ENCODE peak calls at places on chromosomes 12 and 14, in nine cellular contexts. One of them, this sample, is unnamed.

GRCh38 chr12:121568971-121569808 is 11.6 kb downstream of the KDM2B start:
- DNase-seq in amygdala: no peak
- DNase-seq in activated naive CD4-positive, alpha-beta T cell treated with anti-CD3 and anti-CD28 coated beads, Interleukin-2, amount 10 ng/mL, durations not matched to agents 7 days and 5 days: no peak
- DNase-seq in stimulated activated CD8-positive, alpha-beta memory T cell treated with anti-CD3 and anti-CD28 coated beads, Interleukin-12 subunit alpha, Interleukin-12 subunit beta, amount 100 ng/mL, for 1 hour: no peak
- DNase-seq in HS-5: no peak
- DNase-seq in pancreas: no peak
- DNase-seq in B cell: no peak
- DNase-seq in WTC11: no peak
- DNase-seq in D341Med: no peak
- DNase-seq in this sample: no peak

GRCh38 chr14:23159516-23159915 is 23.9 kb downstream of the SLC7A8 start:
- DNase-seq in amygdala: no peak
- DNase-seq in activated naive CD4-positive, alpha-beta T cell treated with anti-CD3 and anti-CD28 coated beads, Interleukin-2, amount 10 ng/mL, durations not matched to agents 7 days and 5 days: no peak
- DNase-seq in stimulated activated CD8-positive, alpha-beta memory T cell treated with anti-CD3 and anti-CD28 coated beads, Interleukin-12 subunit alpha, Interleukin-12 subunit beta, amount 100 ng/mL, for 1 hour: no peak
- DNase-seq in HS-5: no peak
- DNase-seq in pancreas: no peak
- DNase-seq in B cell: no peak
- DNase-seq in WTC11: no peak
- DNase-seq in D341Med: no peak
- DNase-seq in this sample: no peak

GRCh38 chr14:91242635-91243034 is 1.9 kb downstream of the GPR68 start:
- DNase-seq in amygdala: no peak
- DNase-seq in activated naive CD4-positive, alpha-beta T cell treated with anti-CD3 and anti-CD28 coated beads, Interleukin-2, amount 10 ng/mL, durations not matched to agents 7 days and 5 days: no peak
- DNase-seq in stimulated activated CD8-positive, alpha-beta memory T cell treated with anti-CD3 and anti-CD28 coated beads, Interleukin-12 subunit alpha, Interleukin-12 subunit beta, amount 100 ng/mL, for 1 hour: no peak
- DNase-seq in HS-5: no peak
- DNase-seq in pancreas: no peak
- DNase-seq in B cell: no peak
- DNase-seq in WTC11: no peak
- DNase-seq in D341Med: no peak
- DNase-seq in this sample: no peak

GRCh38 chr12:108729612-108730336 is 1.5 kb downstream of the CORO1C start:
- DNase-seq in amygdala: no peak
- DNase-seq in activated naive CD4-positive, alpha-beta T cell treated with anti-CD3 and anti-CD28 coated beads, Interleukin-2, amount 10 ng/mL, durations not matched to agents 7 days and 5 days: no peak
- DNase-seq in stimulated activated CD8-positive, alpha-beta memory T cell treated with anti-CD3 and anti-CD28 coated beads, Interleukin-12 subunit alpha, Interleukin-12 subunit beta, amount 100 ng/mL, for 1 hour: no peak
- DNase-seq in HS-5: no peak
- DNase-seq in pancreas: no peak
- DNase-seq in B cell: no peak
- DNase-seq in WTC11: no peak
- DNase-seq in D341Med: no peak
- DNase-seq in this sample: no peak

GRCh38 chr12:6635856-6636521 is at the start of gene LPAR5:
- DNase-seq in amygdala: no peak
- DNase-seq in activated naive CD4-positive, alpha-beta T cell treated with anti-CD3 and anti-CD28 coated beads, Interleukin-2, amount 10 ng/mL, durations not matched to agents 7 days and 5 days: peak; percentile 34
- DNase-seq in stimulated activated CD8-positive, alpha-beta memory T cell treated with anti-CD3 and anti-CD28 coated beads, Interleukin-12 subunit alpha, Interleukin-12 subunit beta, amount 100 ng/mL, for 1 hour: no peak
- DNase-seq in HS-5: no peak
- DNase-seq in pancreas: no peak
- DNase-seq in B cell: peak; percentile 88
- DNase-seq in WTC11: peak; percentile 52
- DNase-seq in D341Med: peak; percentile 38
- DNase-seq in this sample: peak; percentile 81

GRCh38 chr12:123398177-123398916 is 14.4 kb downstream of the KMT5A start:
- DNase-seq in amygdala: peak; percentile 44
- DNase-seq in activated naive CD4-positive, alpha-beta T cell treated with anti-CD3 and anti-CD28 coated beads, Interleukin-2, amount 10 ng/mL, durations not matched to agents 7 days and 5 days: no peak
- DNase-seq in stimulated activated CD8-positive, alpha-beta memory T cell treated with anti-CD3 and anti-CD28 coated beads, Interleukin-12 subunit alpha, Interleukin-12 subunit beta, amount 100 ng/mL, for 1 hour: no peak
- DNase-seq in HS-5: no peak
- DNase-seq in pancreas: peak; percentile 30
- DNase-seq in B cell: no peak
- DNase-seq in WTC11: no peak
- DNase-seq in D341Med: no peak
- DNase-seq in this sample: peak; percentile 72

GRCh38 chr14:76091036-76091435 is 60.7 kb upstream of the GPATCH2L start:
- DNase-seq in amygdala: peak; percentile 18
- DNase-seq in activated naive CD4-positive, alpha-beta T cell treated with anti-CD3 and anti-CD28 coated beads, Interleukin-2, amount 10 ng/mL, durations not matched to agents 7 days and 5 days: no peak
- DNase-seq in stimulated activated CD8-positive, alpha-beta memory T cell treated with anti-CD3 and anti-CD28 coated beads, Interleukin-12 subunit alpha, Interleukin-12 subunit beta, amount 100 ng/mL, for 1 hour: no peak
- DNase-seq in HS-5: no peak
- DNase-seq in pancreas: no peak
- DNase-seq in B cell: no peak
- DNase-seq in WTC11: no peak
- DNase-seq in D341Med: no peak
- DNase-seq in this sample: peak; percentile 9

GRCh38 chr14:99655521-99655920 is 10.6 kb downstream of the HHIPL1 start:
- DNase-seq in amygdala: no peak
- DNase-seq in activated naive CD4-positive, alpha-beta T cell treated with anti-CD3 and anti-CD28 coated beads, Interleukin-2, amount 10 ng/mL, durations not matched to agents 7 days and 5 days: no peak
- DNase-seq in stimulated activated CD8-positive, alpha-beta memory T cell treated with anti-CD3 and anti-CD28 coated beads, Interleukin-12 subunit alpha, Interleukin-12 subunit beta, amount 100 ng/mL, for 1 hour: no peak
- DNase-seq in HS-5: no peak
- DNase-seq in pancreas: no peak
- DNase-seq in B cell: no peak
- DNase-seq in WTC11: no peak
- DNase-seq in D341Med: no peak
- DNase-seq in this sample: no peak

GRCh38 chr14:81275305-81275950 is 54.7 kb upstream of the GTF2A1 start:
- DNase-seq in amygdala: no peak
- DNase-seq in activated naive CD4-positive, alpha-beta T cell treated with anti-CD3 and anti-CD28 coated beads, Interleukin-2, amount 10 ng/mL, durations not matched to agents 7 days and 5 days: no peak
- DNase-seq in stimulated activated CD8-positive, alpha-beta memory T cell treated with anti-CD3 and anti-CD28 coated beads, Interleukin-12 subunit alpha, Interleukin-12 subunit beta, amount 100 ng/mL, for 1 hour: no peak
- DNase-seq in HS-5: no peak
- DNase-seq in pancreas: no peak
- DNase-seq in B cell: no peak
- DNase-seq in WTC11: no peak
- DNase-seq in D341Med: no peak
- DNase-seq in this sample: no peak

GRCh38 chr12:60689137-60689536 is 1093.3 kb downstream of the SLC16A7 start:
- DNase-seq in amygdala: no peak
- DNase-seq in activated naive CD4-positive, alpha-beta T cell treated with anti-CD3 and anti-CD28 coated beads, Interleukin-2, amount 10 ng/mL, durations not matched to agents 7 days and 5 days: no peak
- DNase-seq in stimulated activated CD8-positive, alpha-beta memory T cell treated with anti-CD3 and anti-CD28 coated beads, Interleukin-12 subunit alpha, Interleukin-12 subunit beta, amount 100 ng/mL, for 1 hour: no peak
- DNase-seq in HS-5: no peak
- DNase-seq in pancreas: no peak
- DNase-seq in B cell: no peak
- DNase-seq in WTC11: peak; percentile 34
- DNase-seq in D341Med: no peak
- DNase-seq in this sample: no peak

GRCh38 chr12:51171884-51172514 is 936 bp downstream of the TFCP2 start:
- DNase-seq in amygdala: no peak
- DNase-seq in activated naive CD4-positive, alpha-beta T cell treated with anti-CD3 and anti-CD28 coated beads, Interleukin-2, amount 10 ng/mL, durations not matched to agents 7 days and 5 days: no peak
- DNase-seq in stimulated activated CD8-positive, alpha-beta memory T cell treated with anti-CD3 and anti-CD28 coated beads, Interleukin-12 subunit alpha, Interleukin-12 subunit beta, amount 100 ng/mL, for 1 hour: no peak
- DNase-seq in HS-5: peak; percentile 4
- DNase-seq in pancreas: no peak
- DNase-seq in B cell: no peak
- DNase-seq in WTC11: peak; percentile 26
- DNase-seq in D341Med: no peak
- DNase-seq in this sample: peak; percentile 27

GRCh38 chr12:52029686-52030085 is 21.6 kb upstream of the NR4A1 start:
- DNase-seq in amygdala: no peak
- DNase-seq in activated naive CD4-positive, alpha-beta T cell treated with anti-CD3 and anti-CD28 coated beads, Interleukin-2, amount 10 ng/mL, durations not matched to agents 7 days and 5 days: no peak
- DNase-seq in stimulated activated CD8-positive, alpha-beta memory T cell treated with anti-CD3 and anti-CD28 coated beads, Interleukin-12 subunit alpha, Interleukin-12 subunit beta, amount 100 ng/mL, for 1 hour: no peak
- DNase-seq in HS-5: no peak
- DNase-seq in pancreas: no peak
- DNase-seq in B cell: no peak
- DNase-seq in WTC11: peak; percentile 79
- DNase-seq in D341Med: peak; percentile 83
- DNase-seq in this sample: peak; percentile 89

GRCh38 chr14:81122326-81122725 is 98.4 kb downstream of the GTF2A1 start:
- DNase-seq in amygdala: no peak
- DNase-seq in activated naive CD4-positive, alpha-beta T cell treated with anti-CD3 and anti-CD28 coated beads, Interleukin-2, amount 10 ng/mL, durations not matched to agents 7 days and 5 days: no peak
- DNase-seq in stimulated activated CD8-positive, alpha-beta memory T cell treated with anti-CD3 and anti-CD28 coated beads, Interleukin-12 subunit alpha, Interleukin-12 subunit beta, amount 100 ng/mL, for 1 hour: no peak
- DNase-seq in HS-5: no peak
- DNase-seq in pancreas: no peak
- DNase-seq in B cell: no peak
- DNase-seq in WTC11: no peak
- DNase-seq in D341Med: no peak
- DNase-seq in this sample: no peak

GRCh38 chr14:105126970-105127307 is 41.6 kb downstream of the JAG2 start:
- DNase-seq in amygdala: no peak
- DNase-seq in activated naive CD4-positive, alpha-beta T cell treated with anti-CD3 and anti-CD28 coated beads, Interleukin-2, amount 10 ng/mL, durations not matched to agents 7 days and 5 days: no peak
- DNase-seq in stimulated activated CD8-positive, alpha-beta memory T cell treated with anti-CD3 and anti-CD28 coated beads, Interleukin-12 subunit alpha, Interleukin-12 subunit beta, amount 100 ng/mL, for 1 hour: no peak
- DNase-seq in HS-5: no peak
- DNase-seq in pancreas: no peak
- DNase-seq in B cell: no peak
- DNase-seq in WTC11: no peak
- DNase-seq in D341Med: peak; percentile 45
- DNase-seq in this sample: no peak

GRCh38 chr14:83548061-83548839 is 1981.7 kb upstream of the FLRT2 start:
- DNase-seq in amygdala: no peak
- DNase-seq in activated naive CD4-positive, alpha-beta T cell treated with anti-CD3 and anti-CD28 coated beads, Interleukin-2, amount 10 ng/mL, durations not matched to agents 7 days and 5 days: no peak
- DNase-seq in stimulated activated CD8-positive, alpha-beta memory T cell treated with anti-CD3 and anti-CD28 coated beads, Interleukin-12 subunit alpha, Interleukin-12 subunit beta, amount 100 ng/mL, for 1 hour: no peak
- DNase-seq in HS-5: no peak
- DNase-seq in pancreas: no peak
- DNase-seq in B cell: no peak
- DNase-seq in WTC11: no peak
- DNase-seq in D341Med: no peak
- DNase-seq in this sample: no peak

GRCh38 chr14:60965402-60965801 is 15.5 kb downstream of the TRMT5 start:
- DNase-seq in amygdala: no peak
- DNase-seq in activated naive CD4-positive, alpha-beta T cell treated with anti-CD3 and anti-CD28 coated beads, Interleukin-2, amount 10 ng/mL, durations not matched to agents 7 days and 5 days: no peak
- DNase-seq in stimulated activated CD8-positive, alpha-beta memory T cell treated with anti-CD3 and anti-CD28 coated beads, Interleukin-12 subunit alpha, Interleukin-12 subunit beta, amount 100 ng/mL, for 1 hour: no peak
- DNase-seq in HS-5: no peak
- DNase-seq in pancreas: no peak
- DNase-seq in B cell: no peak
- DNase-seq in WTC11: no peak
- DNase-seq in D341Med: no peak
- DNase-seq in this sample: no peak

GRCh38 chr14:101071493-101071891 is 168.0 kb upstream of the RTL1 start:
- DNase-seq in amygdala: no peak
- DNase-seq in activated naive CD4-positive, alpha-beta T cell treated with anti-CD3 and anti-CD28 coated beads, Interleukin-2, amount 10 ng/mL, durations not matched to agents 7 days and 5 days: peak; percentile 12
- DNase-seq in stimulated activated CD8-positive, alpha-beta memory T cell treated with anti-CD3 and anti-CD28 coated beads, Interleukin-12 subunit alpha, Interleukin-12 subunit beta, amount 100 ng/mL, for 1 hour: no peak
- DNase-seq in HS-5: no peak
- DNase-seq in pancreas: no peak
- DNase-seq in B cell: no peak
- DNase-seq in WTC11: peak; percentile 6
- DNase-seq in D341Med: no peak
- DNase-seq in this sample: no peak

GRCh38 chr12:121443911-121444841 is 44.3 kb downstream of the RNF34 start:
- DNase-seq in amygdala: no peak
- DNase-seq in activated naive CD4-positive, alpha-beta T cell treated with anti-CD3 and anti-CD28 coated beads, Interleukin-2, amount 10 ng/mL, durations not matched to agents 7 days and 5 days: no peak
- DNase-seq in stimulated activated CD8-positive, alpha-beta memory T cell treated with anti-CD3 and anti-CD28 coated beads, Interleukin-12 subunit alpha, Interleukin-12 subunit beta, amount 100 ng/mL, for 1 hour: no peak
- DNase-seq in HS-5: no peak
- DNase-seq in pancreas: no peak
- DNase-seq in B cell: no peak
- DNase-seq in WTC11: no peak
- DNase-seq in D341Med: no peak
- DNase-seq in this sample: no peak

GRCh38 chr14:54788701-54789100 is 113.9 kb downstream of the GCH1 start:
- DNase-seq in amygdala: no peak
- DNase-seq in activated naive CD4-positive, alpha-beta T cell treated with anti-CD3 and anti-CD28 coated beads, Interleukin-2, amount 10 ng/mL, durations not matched to agents 7 days and 5 days: no peak
- DNase-seq in stimulated activated CD8-positive, alpha-beta memory T cell treated with anti-CD3 and anti-CD28 coated beads, Interleukin-12 subunit alpha, Interleukin-12 subunit beta, amount 100 ng/mL, for 1 hour: no peak
- DNase-seq in HS-5: no peak
- DNase-seq in pancreas: no peak
- DNase-seq in B cell: no peak
- DNase-seq in WTC11: no peak
- DNase-seq in D341Med: no peak
- DNase-seq in this sample: no peak

GRCh38 chr12:110367209-110367864 is 36.2 kb downstream of the ANAPC7 start:
- DNase-seq in amygdala: no peak
- DNase-seq in activated naive CD4-positive, alpha-beta T cell treated with anti-CD3 and anti-CD28 coated beads, Interleukin-2, amount 10 ng/mL, durations not matched to agents 7 days and 5 days: no peak
- DNase-seq in stimulated activated CD8-positive, alpha-beta memory T cell treated with anti-CD3 and anti-CD28 coated beads, Interleukin-12 subunit alpha, Interleukin-12 subunit beta, amount 100 ng/mL, for 1 hour: no peak
- DNase-seq in HS-5: no peak
- DNase-seq in pancreas: no peak
- DNase-seq in B cell: no peak
- DNase-seq in WTC11: no peak
- DNase-seq in D341Med: peak; percentile 68
- DNase-seq in this sample: peak; percentile 91

GRCh38 chr12:86052921-86053320 is 178.8 kb downstream of the NTS start:
- DNase-seq in amygdala: no peak
- DNase-seq in activated naive CD4-positive, alpha-beta T cell treated with anti-CD3 and anti-CD28 coated beads, Interleukin-2, amount 10 ng/mL, durations not matched to agents 7 days and 5 days: no peak
- DNase-seq in stimulated activated CD8-positive, alpha-beta memory T cell treated with anti-CD3 and anti-CD28 coated beads, Interleukin-12 subunit alpha, Interleukin-12 subunit beta, amount 100 ng/mL, for 1 hour: no peak
- DNase-seq in HS-5: no peak
- DNase-seq in pancreas: no peak
- DNase-seq in B cell: no peak
- DNase-seq in WTC11: no peak
- DNase-seq in D341Med: no peak
- DNase-seq in this sample: peak; percentile 40

GRCh38 chr12:130916251-130916911 is 37.3 kb upstream of the ADGRD1 start:
- DNase-seq in amygdala: peak; percentile 16
- DNase-seq in activated naive CD4-positive, alpha-beta T cell treated with anti-CD3 and anti-CD28 coated beads, Interleukin-2, amount 10 ng/mL, durations not matched to agents 7 days and 5 days: peak; percentile 28
- DNase-seq in stimulated activated CD8-positive, alpha-beta memory T cell treated with anti-CD3 and anti-CD28 coated beads, Interleukin-12 subunit alpha, Interleukin-12 subunit beta, amount 100 ng/mL, for 1 hour: no peak
- DNase-seq in HS-5: no peak
- DNase-seq in pancreas: peak; percentile 27
- DNase-seq in B cell: peak; percentile 62
- DNase-seq in WTC11: peak; percentile 69
- DNase-seq in D341Med: peak; percentile 84
- DNase-seq in this sample: peak; percentile 63

GRCh38 chr14:103973354-103973753 is 31.0 kb upstream of the RD3L start:
- DNase-seq in amygdala: no peak
- DNase-seq in activated naive CD4-positive, alpha-beta T cell treated with anti-CD3 and anti-CD28 coated beads, Interleukin-2, amount 10 ng/mL, durations not matched to agents 7 days and 5 days: no peak
- DNase-seq in stimulated activated CD8-positive, alpha-beta memory T cell treated with anti-CD3 and anti-CD28 coated beads, Interleukin-12 subunit alpha, Interleukin-12 subunit beta, amount 100 ng/mL, for 1 hour: no peak
- DNase-seq in HS-5: no peak
- DNase-seq in pancreas: no peak
- DNase-seq in B cell: no peak
- DNase-seq in WTC11: no peak
- DNase-seq in D341Med: no peak
- DNase-seq in this sample: peak; percentile 61

GRCh38 chr14:21084988-21085853 is 13.2 kb downstream of the ZNF219 start:
- DNase-seq in amygdala: no peak
- DNase-seq in activated naive CD4-positive, alpha-beta T cell treated with anti-CD3 and anti-CD28 coated beads, Interleukin-2, amount 10 ng/mL, durations not matched to agents 7 days and 5 days: no peak
- DNase-seq in stimulated activated CD8-positive, alpha-beta memory T cell treated with anti-CD3 and anti-CD28 coated beads, Interleukin-12 subunit alpha, Interleukin-12 subunit beta, amount 100 ng/mL, for 1 hour: no peak
- DNase-seq in HS-5: no peak
- DNase-seq in pancreas: no peak
- DNase-seq in B cell: no peak
- DNase-seq in WTC11: no peak
- DNase-seq in D341Med: no peak
- DNase-seq in this sample: peak; percentile 30

GRCh38 chr14:106845286-106846087 is 1319.1 kb downstream of the TMEM121 start:
- DNase-seq in amygdala: no peak
- DNase-seq in activated naive CD4-positive, alpha-beta T cell treated with anti-CD3 and anti-CD28 coated beads, Interleukin-2, amount 10 ng/mL, durations not matched to agents 7 days and 5 days: peak; percentile 50
- DNase-seq in stimulated activated CD8-positive, alpha-beta memory T cell treated with anti-CD3 and anti-CD28 coated beads, Interleukin-12 subunit alpha, Interleukin-12 subunit beta, amount 100 ng/mL, for 1 hour: peak; percentile 25
- DNase-seq in HS-5: no peak
- DNase-seq in pancreas: peak; percentile 72
- DNase-seq in B cell: peak; percentile 71
- DNase-seq in WTC11: no peak
- DNase-seq in D341Med: no peak
- DNase-seq in this sample: no peak

GRCh38 chr12:6539276-6540134 is 5.2 kb downstream of the GAPDH start:
- DNase-seq in amygdala: no peak
- DNase-seq in activated naive CD4-positive, alpha-beta T cell treated with anti-CD3 and anti-CD28 coated beads, Interleukin-2, amount 10 ng/mL, durations not matched to agents 7 days and 5 days: no peak
- DNase-seq in stimulated activated CD8-positive, alpha-beta memory T cell treated with anti-CD3 and anti-CD28 coated beads, Interleukin-12 subunit alpha, Interleukin-12 subunit beta, amount 100 ng/mL, for 1 hour: no peak
- DNase-seq in HS-5: no peak
- DNase-seq in pancreas: no peak
- DNase-seq in B cell: no peak
- DNase-seq in WTC11: no peak
- DNase-seq in D341Med: peak; percentile 42
- DNase-seq in this sample: no peak